ENCODE peak calls at places on chromosomes 2 and 18, in five cellular contexts. X is A549, E is fibroblast of lung, V is pancreas, C is K562. S is an unnamed sample.

GRCh38 chr18:63681449-63682381 is 20.0 kb upstream of the SERPINB3 start:
- DNase-seq in E (no peak), X (peak; percentile 87), C (no peak), V (no peak), S (no peak)

GRCh38 chr2:17813742-17814458 is 2.4 kb upstream of the MSGN1 start:
- DNase-seq in X (no peak), E (no peak), V (no peak), C (no peak), S (no peak)

GRCh38 chr18:60245096-60245495 is 127.5 kb downstream of the MC4R start:
- DNase-seq in C (no peak), E (no peak), X (no peak), V (no peak), S (no peak)

GRCh38 chr2:85188852-85189251 is 55.7 kb downstream of the TCF7L1 start:
- DNase-seq in E (no peak), C (no peak), X (no peak), V (no peak), S (no peak)

GRCh38 chr2:98376301-98376945 is 30.2 kb downstream of the CNGA3 start:
- DNase-seq in E (no peak), V (no peak), C (no peak), X (no peak), S (no peak)

GRCh38 chr2:134466141-134466540 is 212.3 kb downstream of the MGAT5 start:
- DNase-seq in X (peak; percentile 55), V (no peak), C (peak; percentile 38), E (no peak), S (no peak)

GRCh38 chr18:8287184-8287885 is 321.9 kb upstream of the RAB12 start:
- DNase-seq in C (no peak), X (no peak), V (peak; percentile 68), E (no peak), S (no peak)

GRCh38 chr2:15596968-15597367 is 5.3 kb downstream of the DDX1 start:
- DNase-seq in X (no peak), V (no peak), C (no peak), E (no peak), S (no peak)

GRCh38 chr2:116416988-116417387 is 1397.5 kb upstream of the DDX18 start:
- DNase-seq in C (no peak), E (no peak), X (no peak), V (no peak), S (no peak)

GRCh38 chr2:223100061-223100511 is 48.1 kb downstream of the KCNE4 start:
- DNase-seq in E (peak; percentile 73), V (peak; percentile 22), X (no peak), C (no peak), S (no peak)

GRCh38 chr2:19357383-19358241 is 811 bp downstream of the OSR1 start:
- DNase-seq in V (no peak), X (no peak), E (peak; percentile 69), C (no peak), S (no peak)

GRCh38 chr2:18117592-18117991 is 239.1 kb downstream of the KCNS3 start:
- DNase-seq in C (no peak), V (no peak), E (peak; percentile 61), X (peak; percentile 43), S (no peak)

GRCh38 chr2:109513749-109514588 is 99.8 kb downstream of the SEPTIN10 start:
- DNase-seq in V (peak; percentile 13), C (no peak), X (peak; percentile 24), E (peak; percentile 93), S (no peak)

GRCh38 chr2:60899892-60900249 is 18.5 kb downstream of the REL start:
- DNase-seq in C (no peak), V (no peak), E (no peak), X (no peak), S (no peak)

GRCh38 chr2:11495844-11496271 is 29.9 kb upstream of the E2F6 start:
- DNase-seq in C (no peak), X (no peak), E (no peak), V (no peak), S (no peak)

GRCh38 chr2:163604941-163605555 is 130.8 kb downstream of the FIGN start:
- DNase-seq in X (no peak), E (peak; percentile 58), C (no peak), V (no peak), S (no peak)

GRCh38 chr2:207926133-207927076 is 98.9 kb downstream of the PLEKHM3 start:
- DNase-seq in X (no peak), V (peak; percentile 38), E (peak; percentile 83), C (no peak), S (peak; percentile 67)

GRCh38 chr2:25286025-25286400 is 55.7 kb downstream of the DNMT3A start:
- DNase-seq in C (no peak), E (no peak), V (no peak), X (no peak), S (no peak)

GRCh38 chr2:223197046-223197445 is 145.1 kb downstream of the KCNE4 start:
- DNase-seq in C (no peak), E (no peak), V (no peak), X (no peak), S (no peak)

GRCh38 chr2:102337481-102338386 is 17.9 kb upstream of the IL18R1 start:
- DNase-seq in X (no peak), C (no peak), E (peak; percentile 38), V (no peak), S (no peak)

GRCh38 chr2:217977840-217978535 is 24.8 kb downstream of the TNS1 start:
- DNase-seq in X (no peak), V (no peak), C (no peak), E (no peak), S (no peak)

DNA sequence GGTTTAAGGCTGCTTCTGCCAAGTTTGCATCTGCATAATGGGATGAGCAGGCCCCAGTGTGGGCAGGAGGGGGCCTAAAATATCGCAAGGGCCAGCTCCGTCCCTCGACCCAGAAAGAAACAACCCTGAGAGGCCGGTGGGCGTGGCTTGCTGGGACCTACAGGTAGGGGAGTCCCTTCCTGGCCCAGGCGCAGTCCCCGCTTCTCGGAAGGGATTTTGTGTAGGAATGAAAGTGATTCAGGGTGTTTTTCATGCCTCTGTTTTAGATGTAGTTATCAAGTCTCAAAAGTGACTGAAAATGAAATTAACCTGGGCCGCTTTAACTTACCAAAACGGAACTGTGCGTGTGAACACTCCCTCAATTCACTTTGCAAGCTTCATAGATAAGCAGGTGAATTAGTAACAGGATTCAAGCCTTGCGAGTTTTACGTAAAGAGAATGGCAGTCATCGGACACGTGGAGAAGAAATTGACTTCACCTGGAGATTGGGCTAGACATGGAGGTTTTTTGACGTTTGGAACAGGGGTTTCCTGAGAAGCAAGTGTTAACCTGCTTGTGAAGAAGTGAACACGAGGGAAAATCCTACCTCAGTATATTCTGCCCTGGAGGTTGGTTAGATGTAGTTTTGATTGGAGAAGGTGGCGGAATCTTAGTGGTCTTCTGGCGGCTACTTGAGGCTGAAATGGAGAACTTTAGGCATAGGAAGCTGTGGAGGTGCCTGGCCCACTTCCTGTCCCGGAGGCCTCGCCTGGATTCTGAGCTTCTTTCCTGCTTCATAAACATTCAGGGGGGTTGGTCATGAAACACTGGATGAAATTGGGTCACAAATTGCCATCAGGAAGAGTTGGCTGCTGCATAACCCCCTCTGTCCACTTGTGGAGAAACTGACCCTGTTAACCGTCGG is 1.7 kb downstream of the NCK2 start:
- DNase-seq in E (no peak), V (peak; percentile 69), C (peak; percentile 41), X (no peak), S (no peak)
- H3K27ac ChIP-seq in E (peak overlapping the region; percentile 22), V (peak overlapping the region; percentile 87), C (no peak overlapping the region), X (no peak overlapping the region), S (no peak overlapping the region)

DNA sequence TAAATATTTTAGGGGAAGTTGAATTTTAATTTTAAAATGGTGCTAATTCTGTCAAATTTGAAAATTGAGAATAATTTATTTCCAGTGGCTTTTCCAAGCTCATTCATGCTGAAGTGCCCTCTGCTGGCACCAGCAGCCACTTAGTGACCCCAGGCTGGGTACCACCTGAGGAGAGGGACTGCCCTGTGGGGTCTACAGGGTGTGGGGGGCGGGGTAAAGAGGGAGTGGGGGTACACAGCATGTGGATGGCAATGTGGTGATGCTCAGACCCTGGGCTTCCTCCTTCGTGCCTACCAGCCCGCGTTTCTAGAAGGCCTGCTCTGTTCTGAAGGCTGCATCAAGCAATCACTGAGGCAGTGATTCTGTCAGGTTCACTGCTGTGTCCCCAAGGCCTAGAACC is 45.1 kb upstream of the SCLY start:
- DNase-seq in X (no peak), C (no peak), E (no peak), V (no peak), S (no peak)
- TF ChIP-seq CTCF in X (peak; percentile 30), C (no peak), E (peak; percentile 26), V (no peak), S (no peak)

GRCh38 chr2:241390301-241391206 is 34.5 kb downstream of the FARP2 start:
- DNase-seq in E (no peak), V (no peak), X (no peak), C (no peak), S (no peak)
- H3K4me1 ChIP-seq in E (no peaks in the 10 kb centered on the region), V (peaks cover 8% of the 10 kb centered on the region), X (no peaks in the 10 kb centered on the region), C (no peaks in the 10 kb centered on the region), S (no peaks in the 10 kb centered on the region)

GRCh38 chr18:13580351-13580750 is 146.0 kb downstream of the FAM210A start:
- DNase-seq in V (no peak), C (no peak), X (no peak), E (no peak), S (no peak)

GRCh38 chr18:13582283-13582682 is 144.1 kb downstream of the FAM210A start:
- DNase-seq in X (no peak), V (no peak), E (no peak), C (no peak), S (no peak)

GRCh38 chr18:13581055-13581454 is 145.3 kb downstream of the FAM210A start:
- DNase-seq in X (no peak), C (no peak), E (no peak), V (no peak), S (no peak)

GRCh38 chr18:13579874-13580273 is 146.5 kb downstream of the FAM210A start:
- DNase-seq in E (no peak), X (no peak), C (no peak), V (no peak), S (no peak)

DNA sequence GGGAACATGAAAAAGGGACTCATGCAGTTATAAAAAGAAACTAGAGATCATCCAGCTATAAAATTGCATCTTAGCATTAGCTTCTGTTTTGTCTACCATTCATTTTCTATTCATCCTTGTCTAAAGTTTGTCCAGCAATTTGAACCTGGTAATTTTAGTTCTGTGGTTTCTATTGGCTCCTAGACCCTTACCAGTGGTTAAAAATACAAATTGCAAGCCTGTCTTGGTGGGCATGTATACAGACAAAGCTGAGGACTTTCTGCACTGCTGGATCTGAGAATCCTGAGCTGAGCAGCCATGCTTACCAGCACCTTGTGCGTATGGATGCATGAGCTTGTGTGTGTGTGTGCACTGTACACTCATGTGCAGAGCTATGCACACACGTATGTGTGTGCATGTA is 144.9 kb downstream of the FAM210A start:
- DNase-seq in X (no peak), C (no peak), E (no peak), V (no peak), S (no peak)
- H3K27ac ChIP-seq in X (no peak overlapping the region), C (no peak overlapping the region), E (no peak overlapping the region), V (no peak overlapping the region), S (no peak overlapping the region)

S was measured in ascending aorta.